ENCODE peak calls at places on chromosomes 13 and 19, in nine cellular contexts. U is DMS153; O is A172; V is activated CD4-positive, alpha-beta T cell treated with anti-CD3 and anti-CD28 coated beads for 1 hour; I is mesothelial cell of epicardium; J is nephron progenitor cell; C is GM13977; A is SK-N-DZ; R is glutamatergic neuron. M is an unnamed sample.

GRCh38 chr19:1284979-1285736 is 515 bp upstream of the EFNA2 start:
- DNase-seq in R (peak), O (no peak), U (no peak), I (no peak), C (no peak), V (no peak), J (peak), A (no peak), M (no peak)

GRCh38 chr13:73751290-73751689 is 382.9 kb downstream of the KLF12 start:
- DNase-seq in V (no peak), J (no peak), C (no peak), O (no peak), A (no peak), U (no peak), I (no peak), R (no peak), M (no peak)

GRCh38 chr13:66751691-66752090 is 478.4 kb downstream of the PCDH9 start:
- DNase-seq in U (no peak), O (no peak), V (no peak), C (no peak), A (no peak), J (no peak), I (no peak), R (no peak), M (no peak)

GRCh38 chr19:3151563-3152430 is 16.0 kb downstream of the GNA15 start:
- DNase-seq in V (no peak), J (no peak), I (no peak), R (no peak), C (no peak), O (peak), A (no peak), U (no peak), M (no peak)

GRCh38 chr13:26378116-26378515 is 124.2 kb downstream of the CDK8 start:
- DNase-seq in U (no peak), J (no peak), O (no peak), V (no peak), C (no peak), I (no peak), R (no peak), A (no peak), M (no peak)

GRCh38 chr19:30780032-30780431 is 407.8 kb downstream of the ZNF536 start:
- DNase-seq in A (no peak), J (no peak), R (no peak), O (no peak), V (no peak), I (no peak), U (no peak), C (no peak), M (no peak)

GRCh38 chr13:31675521-31675953 is 63.8 kb upstream of the RXFP2 start:
- DNase-seq in C (no peak), R (no peak), V (no peak), I (no peak), U (no peak), A (peak), J (no peak), O (no peak), M (no peak)

GRCh38 chr19:33888665-33889064 is 92.0 kb downstream of the KCTD15 start:
- DNase-seq in R (no peak), A (no peak), V (no peak), C (no peak), I (no peak), J (no peak), U (no peak), O (no peak), M (no peak)

GRCh38 chr13:76148926-76149325 is 512.8 kb downstream of the LMO7 start:
- DNase-seq in C (no peak), I (no peak), R (no peak), U (no peak), V (no peak), J (no peak), O (peak), A (no peak), M (no peak)

GRCh38 chr13:63190742-63191141 is 1775.1 kb upstream of the PCDH20 start:
- DNase-seq in C (no peak), U (no peak), R (no peak), I (no peak), O (peak), V (no peak), J (no peak), A (no peak), M (no peak)

GRCh38 chr19:6044056-6044805 is 66.1 kb downstream of the RFX2 start:
- DNase-seq in R (no peak), O (no peak), V (no peak), C (no peak), I (peak), U (no peak), A (no peak), J (no peak), M (no peak)

GRCh38 chr19:7391218-7391670 is 42.5 kb downstream of the ARHGEF18 start:
- DNase-seq in U (peak), I (no peak), A (no peak), C (no peak), R (no peak), O (peak), J (no peak), V (no peak), M (no peak)

GRCh38 chr19:33194527-33194883 is 375 bp downstream of the LRP3 start:
- DNase-seq in R (no peak), I (peak), J (peak), O (no peak), V (no peak), U (no peak), C (no peak), A (no peak), M (no peak)

M was measured in progenitor cell of endocrine pancreas.